ENCODE peak calls at places on chromosome 11, in ten cellular contexts. L is B cell, G is left lung, Z is mucosa of descending colon, P is lower lobe of right lung, B is fibroblast of mammary gland, U is NB4, R is HFFc6, T is AG09319, F is GM10248. N is an unnamed sample.

GRCh38 chr11:6745018-6745417 is 26.8 kb downstream of the OR2AG2 start:
- DNase-seq in L (no peak), G (no peak), Z (no peak), P (no peak), B (no peak), U (no peak), R (no peak), T (no peak), F (no peak), N (no peak)

GRCh38 chr11:72573380-72573949 is 100.8 kb downstream of the PDE2A start:
- DNase-seq in L (no peak), G (no peak), Z (no peak), P (no peak), B (peak), U (peak), R (peak), T (no peak), F (peak), N (peak)

GRCh38 chr11:8384199-8384821 is 120.6 kb upstream of the LMO1 start:
- DNase-seq in L (no peak), G (peak), Z (no peak), P (peak), B (peak), U (peak), R (no peak), T (no peak), F (no peak), N (no peak)

GRCh38 chr11:120752668-120753067 is 241.1 kb downstream of the GRIK4 start:
- DNase-seq in L (no peak), G (no peak), Z (no peak), P (no peak), B (no peak), U (no peak), R (no peak), T (no peak), F (peak), N (no peak)

GRCh38 chr11:68471360-68472340 is 11.1 kb downstream of the PPP6R3 start:
- DNase-seq in L (no peak), G (no peak), Z (no peak), P (no peak), B (peak), U (peak), R (no peak), T (no peak), F (peak), N (peak)

GRCh38 chr11:1622076-1622475 is at the start of gene KRTAP5-4:
- DNase-seq in L (no peak), G (no peak), Z (no peak), P (no peak), B (no peak), U (no peak), R (no peak), T (no peak), F (no peak), N (no peak)

GRCh38 chr11:71504526-71504925 is 22.5 kb upstream of the KRTAP5-7 start:
- DNase-seq in L (no peak), G (no peak), Z (no peak), P (no peak), B (no peak), U (no peak), R (no peak), T (no peak), F (no peak), N (no peak)

GRCh38 chr11:73143126-73143838 is 1.2 kb upstream of the FCHSD2 start:
- DNase-seq in L (no peak), G (no peak), Z (no peak), P (no peak), B (no peak), U (peak), R (no peak), T (no peak), F (no peak), N (peak)

GRCh38 chr11:45182902-45183301 is 36.5 kb downstream of the PRDM11 start:
- DNase-seq in L (no peak), G (no peak), Z (no peak), P (no peak), B (peak), U (peak), R (peak), T (no peak), F (no peak), N (no peak)

GRCh38 chr11:126871792-126872191 is 128.8 kb downstream of the KIRREL3 start:
- DNase-seq in L (no peak), G (no peak), Z (no peak), P (no peak), B (no peak), U (no peak), R (no peak), T (no peak), F (no peak), N (no peak)

GRCh38 chr11:859394-860131 is 16.9 kb downstream of the TSPAN4 start:
- DNase-seq in L (no peak), G (peak), Z (peak), P (peak), B (peak), U (no peak), R (peak), T (peak), F (no peak), N (no peak)

GRCh38 chr11:134275534-134276395 is at the start of gene GLB1L3:
- DNase-seq in L (no peak), G (no peak), Z (no peak), P (no peak), B (no peak), U (no peak), R (no peak), T (no peak), F (peak), N (peak)

GRCh38 chr11:62922653-62923371 is 1.6 kb upstream of the CHRM1 start:
- DNase-seq in L (no peak), G (no peak), Z (no peak), P (no peak), B (peak), U (peak), R (no peak), T (no peak), F (peak), N (peak)

GRCh38 chr11:21110378-21110777 is 441.0 kb downstream of the NELL1 start:
- DNase-seq in L (no peak), G (no peak), Z (no peak), P (no peak), B (no peak), U (no peak), R (no peak), T (no peak), F (no peak), N (no peak)

GRCh38 chr11:43408277-43408676 is 49.6 kb downstream of the TTC17 start:
- DNase-seq in L (no peak), G (no peak), Z (no peak), P (no peak), B (no peak), U (no peak), R (no peak), T (no peak), F (no peak), N (no peak)

GRCh38 chr11:10540546-10540914 is 457 bp downstream of the RNF141 start:
- DNase-seq in L (no peak), G (peak), Z (no peak), P (no peak), B (peak), U (peak), R (no peak), T (no peak), F (no peak), N (no peak)

GRCh38 chr11:67032830-67033555 is 10.1 kb downstream of the SYT12 start:
- DNase-seq in L (no peak), G (peak), Z (no peak), P (no peak), B (peak), U (peak), R (peak), T (peak), F (no peak), N (no peak)

GRCh38 chr11:86916330-86916729 is 38.9 kb downstream of the FZD4 start:
- DNase-seq in L (no peak), G (no peak), Z (no peak), P (no peak), B (peak), U (no peak), R (peak), T (no peak), F (no peak), N (no peak)

DNA sequence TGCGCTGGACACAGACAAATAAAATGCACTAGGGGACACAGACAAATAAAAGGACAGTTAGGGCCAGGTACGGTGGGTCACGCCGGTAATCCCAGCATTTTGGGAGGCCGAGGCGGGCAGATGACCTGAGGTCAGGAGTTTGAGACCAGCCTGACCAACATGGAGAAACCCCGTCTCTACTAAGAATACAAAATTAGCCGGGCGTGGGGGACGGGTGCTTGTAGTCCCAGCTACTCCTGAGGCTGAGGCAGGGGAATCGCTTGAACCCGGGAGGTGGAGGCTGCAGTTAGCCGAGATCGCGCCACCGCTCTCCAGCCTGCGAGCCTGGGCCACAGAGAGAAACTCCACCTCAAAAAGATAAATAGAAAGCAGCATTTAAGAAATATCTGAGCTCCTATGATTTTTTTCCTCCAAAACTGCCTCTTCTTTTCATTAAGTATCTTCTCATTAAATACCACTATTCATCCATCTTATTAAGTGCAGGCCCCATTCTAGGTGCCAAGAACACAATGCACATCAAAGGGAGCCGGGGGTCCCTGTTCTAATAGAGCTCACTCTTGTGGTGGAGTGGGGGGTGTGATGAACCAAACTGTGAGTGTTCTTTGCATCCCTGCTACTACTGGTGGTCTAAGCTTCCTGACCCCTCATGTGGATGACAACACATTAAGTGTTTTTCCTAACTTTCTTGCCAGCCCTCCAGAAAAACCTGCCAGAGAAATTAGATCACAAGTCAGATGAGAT is 766 bp upstream of the ZNHIT2 start:
- DNase-seq in L (no peak), G (no peak), Z (peak), P (no peak), B (no peak), U (no peak), R (no peak), T (no peak), F (no peak), N (no peak)
- TF ChIP-seq CTCF in L (peak), G (peak), Z (peak), P (no peak), B (no peak), U (no peak), R (peak), T (no peak), F (no peak), N (no peak)

GRCh38 chr11:41527530-41527929 is 68.1 kb upstream of the LRRC4C start:
- DNase-seq in L (no peak), G (no peak), Z (no peak), P (no peak), B (no peak), U (no peak), R (no peak), T (no peak), F (no peak), N (no peak)
- TF ChIP-seq CTCF in L (no peak), G (no peak), Z (no peak), P (no peak), B (no peak), U (no peak), R (no peak), T (no peak), F (no peak), N (no peak)

GRCh38 chr11:41306435-41306834 is 153.0 kb downstream of the LRRC4C start:
- DNase-seq in L (no peak), G (no peak), Z (no peak), P (no peak), B (no peak), U (no peak), R (no peak), T (no peak), F (peak), N (peak)

GRCh38 chr11:41309111-41309522 is 150.3 kb downstream of the LRRC4C start:
- DNase-seq in L (no peak), G (no peak), Z (no peak), P (no peak), B (no peak), U (no peak), R (no peak), T (no peak), F (peak), N (peak)

GRCh38 chr11:41307371-41308080 is 151.9 kb downstream of the LRRC4C start:
- DNase-seq in L (no peak), G (no peak), Z (no peak), P (no peak), B (no peak), U (no peak), R (no peak), T (no peak), F (no peak), N (peak)

GRCh38 chr11:41308286-41308685 is 151.2 kb downstream of the LRRC4C start:
- DNase-seq in L (no peak), G (no peak), Z (no peak), P (no peak), B (no peak), U (no peak), R (no peak), T (no peak), F (no peak), N (no peak)

GRCh38 chr11:41309716-41310115 is 149.7 kb downstream of the LRRC4C start:
- DNase-seq in L (no peak), G (no peak), Z (no peak), P (no peak), B (no peak), U (no peak), R (no peak), T (no peak), F (no peak), N (no peak)
- TF ChIP-seq CTCF in L (no peak), G (no peak), Z (no peak), P (no peak), B (no peak), U (peak), R (no peak), T (no peak), F (no peak), N (no peak)

GRCh38 chr11:13956988-13957387 is 5.5 kb upstream of the SPON1 start:
- DNase-seq in L (no peak), G (no peak), Z (no peak), P (no peak), B (no peak), U (no peak), R (no peak), T (no peak), F (no peak), N (no peak)

GRCh38 chr11:13954591-13954990 is 7.9 kb upstream of the SPON1 start:
- DNase-seq in L (no peak), G (no peak), Z (no peak), P (no peak), B (no peak), U (no peak), R (no peak), T (no peak), F (no peak), N (no peak)

GRCh38 chr11:13958596-13958995 is 3.9 kb upstream of the SPON1 start:
- DNase-seq in L (no peak), G (no peak), Z (no peak), P (no peak), B (no peak), U (no peak), R (no peak), T (no peak), F (no peak), N (no peak)

GRCh38 chr11:13959001-13959400 is 3.5 kb upstream of the SPON1 start:
- DNase-seq in L (no peak), G (no peak), Z (no peak), P (no peak), B (no peak), U (no peak), R (no peak), T (no peak), F (no peak), N (no peak)

GRCh38 chr11:13955971-13956421 is 6.5 kb upstream of the SPON1 start:
- DNase-seq in L (peak), G (peak), Z (no peak), P (peak), B (peak), U (peak), R (peak), T (peak), F (peak), N (peak)
- TF ChIP-seq CTCF in L (peak), G (peak), Z (peak), P (peak), B (peak), U (peak), R (peak), T (peak), F (peak), N (peak)

GRCh38 chr11:131737357-131737756 is 366.9 kb downstream of the NTM start:
- DNase-seq in L (no peak), G (no peak), Z (no peak), P (no peak), B (no peak), U (peak), R (peak), T (no peak), F (no peak), N (no peak)
- TF ChIP-seq CTCF in L (no peak), G (no peak), Z (no peak), P (no peak), B (peak), U (no peak), R (peak), T (peak), F (no peak), N (no peak)

N was measured in GM20000.